ENCODE peak calls at places on chromosomes 6 and 20, in five cellular contexts. P is upper lobe of left lung; Y is cardiac muscle cell; L is CD4-positive, alpha-beta memory T cell; H is Panc1. W is an unnamed sample.

GRCh38 chr20:14712302-14712739 is 374.9 kb upstream of the FLRT3 start:
- DNase-seq in P (no peak), Y (peak; percentile 49), L (no peak), H (peak; percentile 15), W (no peak)

GRCh38 chr6:28923318-28924102 is at the start of gene TRIM27:
- DNase-seq in P (peak; percentile 93), Y (peak; percentile 96), L (peak; percentile 80), H (no peak), W (peak; percentile 82)

GRCh38 chr6:24193364-24193763 is 67.3 kb downstream of the NRSN1 start:
- DNase-seq in P (no peak), Y (no peak), L (no peak), H (no peak), W (no peak)

GRCh38 chr6:118744261-118744941 is 93.0 kb upstream of the CEP85L start:
- DNase-seq in P (no peak), Y (no peak), L (no peak), H (no peak), W (no peak)

GRCh38 chr20:57718490-57719009 is 8.7 kb upstream of the PMEPA1 start:
- DNase-seq in P (peak; percentile 97), Y (peak; percentile 99), L (peak; percentile 88), H (peak; percentile 90), W (peak; percentile 92)

GRCh38 chr20:57450419-57450818 is 59.2 kb downstream of the RBM38 start:
- DNase-seq in P (peak; percentile 79), Y (no peak), L (no peak), H (no peak), W (no peak)

GRCh38 chr20:21104921-21105320 is 1.2 kb downstream of the LINC00237 start:
- DNase-seq in P (no peak), Y (no peak), L (no peak), H (no peak), W (no peak)

GRCh38 chr6:130796313-130796905 is 30.8 kb upstream of the SMLR1 start:
- DNase-seq in P (no peak), Y (no peak), L (no peak), H (no peak), W (no peak)

GRCh38 chr6:91626935-91627334 is 1040.1 kb upstream of the MAP3K7 start:
- DNase-seq in P (no peak), Y (no peak), L (no peak), H (no peak), W (no peak)

GRCh38 chr6:145886228-145886956 is 71.8 kb upstream of the FBXO30 start:
- DNase-seq in P (no peak), Y (no peak), L (no peak), H (no peak), W (no peak)

GRCh38 chr20:60049601-60050000 is 91.4 kb downstream of the CDH26 start:
- DNase-seq in P (no peak), Y (no peak), L (no peak), H (no peak), W (no peak)

GRCh38 chr20:60052322-60052721 is 94.1 kb downstream of the CDH26 start:
- DNase-seq in P (no peak), Y (no peak), L (no peak), H (no peak), W (no peak)

GRCh38 chr20:60053125-60053812 is 95.0 kb downstream of the CDH26 start:
- DNase-seq in P (no peak), Y (no peak), L (no peak), H (no peak), W (no peak)

GRCh38 chr20:60048634-60049578 is 90.7 kb downstream of the CDH26 start:
- DNase-seq in P (no peak), Y (no peak), L (no peak), H (no peak), W (no peak)

GRCh38 chr20:60050193-60050960 is 92.2 kb downstream of the CDH26 start:
- DNase-seq in P (peak; percentile 55), Y (peak; percentile 22), L (no peak), H (no peak), W (no peak)
- H3K4me3 ChIP-seq in P (no peak overlapping the region), Y (no peak overlapping the region), L (no peak overlapping the region), H (no peak overlapping the region), W (no peak overlapping the region)

GRCh38 chr20:44810061-44810390 is 320 bp downstream of the RIMS4 start:
- DNase-seq in P (no peak), Y (no peak), L (no peak), H (no peak), W (no peak)
- H3K4me3 ChIP-seq in P (peak overlapping the region; percentile 44), Y (peak overlapping the region; percentile 49), L (no peak overlapping the region), H (peak overlapping the region; percentile 14), W (no peak overlapping the region)

GRCh38 chr6:45423111-45423900 is 45.6 kb upstream of the SUPT3H start:
- DNase-seq in P (peak; percentile 41), Y (peak; percentile 35), L (peak; percentile 13), H (no peak), W (no peak)
- H3K4me3 ChIP-seq in P (peak overlapping the region; percentile 63), Y (peak overlapping the region; percentile 48), L (peak overlapping the region; percentile 76), H (peak overlapping the region; percentile 54), W (peak overlapping the region; percentile 81)

GRCh38 chr6:3623451-3624267 is 127.9 kb downstream of the PXDC1 start:
- DNase-seq in P (no peak), Y (no peak), L (no peak), H (no peak), W (no peak)
- H3K4me3 ChIP-seq in P (no peak overlapping the region), Y (no peak overlapping the region), L (no peak overlapping the region), H (no peak overlapping the region), W (no peak overlapping the region)

DNA sequence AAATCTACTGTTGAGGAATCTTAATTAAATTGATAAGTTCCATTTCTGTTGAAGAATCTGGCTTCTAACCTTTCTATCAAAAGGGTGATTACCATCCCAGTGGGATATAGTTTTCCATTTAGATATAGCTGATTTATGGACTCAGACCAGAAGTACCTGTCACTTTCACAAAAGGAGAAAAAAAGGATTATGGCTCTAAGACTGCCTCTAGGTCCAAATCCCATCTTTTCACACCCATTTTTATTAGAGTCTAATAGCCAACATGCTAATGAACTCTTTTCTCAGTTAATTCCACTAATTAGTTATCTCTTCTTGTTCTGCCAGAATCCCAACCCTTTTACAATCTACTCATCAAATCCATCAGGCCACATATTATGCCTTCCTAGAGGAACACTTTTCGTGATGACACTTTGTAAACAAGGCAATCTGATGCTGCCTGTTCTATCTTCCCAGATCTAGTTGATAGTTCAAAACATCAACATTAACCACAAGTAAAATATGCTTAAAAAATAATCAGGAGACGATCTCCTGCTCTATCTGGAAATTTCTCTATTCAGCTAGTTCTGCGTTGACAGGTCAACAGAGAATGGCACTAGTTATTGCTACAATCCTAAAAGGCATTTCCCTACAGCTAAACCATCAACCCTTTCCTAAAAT is 2.2 kb downstream of the B4GALT5 start:
- DNase-seq in P (no peak), Y (no peak), L (no peak), H (no peak), W (no peak)
- H3K4me3 ChIP-seq in P (peak overlapping the region; percentile 98), Y (peak overlapping the region; percentile 96), L (no peak overlapping the region), H (peak overlapping the region; percentile 75), W (no peak overlapping the region)

GRCh38 chr6:138241893-138242292 is 23.6 kb upstream of the PBOV1 start:
- DNase-seq in P (no peak), Y (no peak), L (no peak), H (no peak), W (no peak)

GRCh38 chr6:138240476-138241245 is 22.4 kb upstream of the PBOV1 start:
- DNase-seq in P (no peak), Y (no peak), L (no peak), H (no peak), W (no peak)

GRCh38 chr6:138242987-138243592 is 24.8 kb upstream of the PBOV1 start:
- DNase-seq in P (no peak), Y (no peak), L (no peak), H (no peak), W (no peak)

GRCh38 chr6:138239774-138240173 is 21.5 kb upstream of the PBOV1 start:
- DNase-seq in P (no peak), Y (no peak), L (no peak), H (no peak), W (no peak)

DNA sequence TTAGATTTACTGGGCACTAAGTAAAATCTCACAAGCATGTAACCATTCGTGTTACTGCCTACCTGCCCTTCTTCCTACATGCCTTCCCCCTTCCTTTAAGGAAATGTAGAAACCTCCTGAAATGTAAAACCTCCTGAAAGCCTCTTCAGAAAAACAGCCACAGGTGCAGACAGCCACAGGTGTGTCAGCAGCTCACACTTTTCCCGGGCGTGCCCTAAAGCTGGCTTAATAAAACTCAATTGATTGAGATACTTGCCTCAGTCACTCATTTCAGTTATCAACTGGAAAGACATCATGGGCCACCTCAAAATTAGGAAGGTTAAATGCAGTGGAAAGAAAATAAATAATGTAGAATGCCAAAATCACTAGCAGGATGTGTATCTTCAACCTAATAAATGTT is 23.1 kb upstream of the PBOV1 start:
- DNase-seq in P (no peak), Y (no peak), L (no peak), H (no peak), W (no peak)
- H3K4me3 ChIP-seq in P (no peak overlapping the region), Y (no peak overlapping the region), L (no peak overlapping the region), H (no peak overlapping the region), W (no peak overlapping the region)